ENCODE peak calls at places on chromosomes 12 and 14, in four cellular contexts. S, M, C and A are unnamed samples.

GRCh38 chr12:67042697-67043131 is 226.4 kb upstream of the CAND1 start:
- DNase-seq in S (no peak), M (peak), C (no peak), A (peak)

GRCh38 chr14:104323551-104324175 is 185.3 kb downstream of the KIF26A start:
- DNase-seq in S (no peak), M (no peak), C (no peak), A (no peak)

GRCh38 chr14:65377576-65377975 is 35.0 kb upstream of the FUT8 start:
- DNase-seq in S (peak), M (no peak), C (no peak), A (no peak)

GRCh38 chr14:88986146-88986841 is 161.8 kb downstream of the TTC8 start:
- DNase-seq in S (peak), M (peak), C (no peak), A (no peak)

GRCh38 chr12:56150563-56150962 is 1.8 kb upstream of the MYL6B start:
- DNase-seq in S (no peak), M (no peak), C (no peak), A (peak)

GRCh38 chr12:123028475-123028874 is 48.0 kb downstream of the ARL6IP4 start:
- DNase-seq in S (no peak), M (no peak), C (no peak), A (no peak)

GRCh38 chr14:71070169-71070568 is 162.9 kb downstream of the PCNX1 start:
- DNase-seq in S (no peak), M (no peak), C (no peak), A (no peak)

GRCh38 chr12:110546339-110546738 is 36.8 kb downstream of the PPTC7 start:
- DNase-seq in S (peak), M (peak), C (no peak), A (peak)

GRCh38 chr14:104513641-104514046 is 65.9 kb upstream of the C14orf180 start:
- DNase-seq in S (no peak), M (no peak), C (no peak), A (no peak)

GRCh38 chr12:131456301-131457027 is 254.4 kb upstream of the SFSWAP start:
- DNase-seq in S (no peak), M (no peak), C (no peak), A (no peak)

GRCh38 chr12:67415473-67415872 is 146.3 kb downstream of the CAND1 start:
- DNase-seq in S (peak), M (peak), C (peak), A (peak)

GRCh38 chr14:60722836-60723217 is 1.3 kb downstream of the SIX4 start:
- DNase-seq in S (peak), M (no peak), C (no peak), A (peak)

GRCh38 chr12:24705741-24706358 is 243.1 kb downstream of the BCAT1 start:
- DNase-seq in S (no peak), M (peak), C (no peak), A (no peak)

GRCh38 chr12:114823701-114824100 is 139.7 kb upstream of the TBX3 start:
- DNase-seq in S (no peak), M (no peak), C (no peak), A (no peak)